ENCODE peak calls at places on chromosomes 1 and 21, in eight cellular contexts. S is cardiac muscle cell; E is sigmoid colon; B is iris pigment epithelial cell; X is kidney; Z is right cardiac atrium; F is NCI-H1694; M is CD4-positive, CD25-positive, alpha-beta regulatory T cell. O is an unnamed sample.

GRCh38 chr21:35911412-35912191 is 148.7 kb downstream of the SETD4 start:
- DNase-seq in F (no peak), Z (no peak), X (no peak), S (peak; percentile 88), B (no peak), E (no peak), M (no peak), O (no peak)

GRCh38 chr1:192730206-192730605 is 78.6 kb upstream of the RGS2 start:
- DNase-seq in S (no peak), F (no peak), B (peak; percentile 15), M (no peak), E (no peak), Z (no peak), X (no peak), O (no peak)

GRCh38 chr1:93143136-93143535 is 37.1 kb downstream of the TMED5 start:
- DNase-seq in E (no peak), B (peak; percentile 26), X (no peak), Z (no peak), F (no peak), S (no peak), M (no peak), O (no peak)

GRCh38 chr21:26385721-26386120 is 187.4 kb downstream of the CYYR1 start:
- DNase-seq in X (no peak), S (no peak), F (no peak), E (no peak), B (peak; percentile 42), M (no peak), Z (no peak), O (no peak)

GRCh38 chr21:15001773-15002647 is 62.8 kb downstream of the NRIP1 start:
- DNase-seq in Z (no peak), E (no peak), M (no peak), F (no peak), S (no peak), B (peak; percentile 32), X (no peak), O (no peak)

GRCh38 chr1:47559944-47560695 is 122.3 kb downstream of the FOXD2 start:
- DNase-seq in F (no peak), B (no peak), S (peak; percentile 48), Z (no peak), E (no peak), M (no peak), X (no peak), O (no peak)

GRCh38 chr21:16162953-16163352 is 433.2 kb downstream of the USP25 start:
- DNase-seq in E (no peak), Z (no peak), F (no peak), S (no peak), X (no peak), B (no peak), M (no peak), O (no peak)

GRCh38 chr1:51058863-51059262 is 43.2 kb upstream of the C1orf185 start:
- DNase-seq in X (no peak), E (no peak), F (no peak), M (no peak), Z (no peak), S (no peak), B (peak; percentile 35), O (no peak)

GRCh38 chr1:180094705-180095280 is 59.9 kb upstream of the QSOX1 start:
- DNase-seq in M (no peak), Z (no peak), E (no peak), F (no peak), X (no peak), S (no peak), B (peak; percentile 25), O (no peak)

GRCh38 chr1:151475175-151475574 is 15.9 kb upstream of the POGZ start:
- DNase-seq in B (no peak), Z (no peak), E (no peak), X (no peak), M (no peak), F (no peak), S (no peak), O (no peak)

GRCh38 chr1:162471290-162471853 is 26.2 kb upstream of the UHMK1 start:
- DNase-seq in F (no peak), B (no peak), M (no peak), S (no peak), E (no peak), Z (no peak), X (no peak), O (no peak)

O was measured in immature natural killer cell.